ENCODE peak calls at places on chromosomes 7 and 10, in seven cellular contexts. D is H9, H is neuronal stem cell, M is mesenchymal stem cell, V is H1, E is mesendoderm, Q is trophoblast cell. T is an unnamed sample.

GRCh38 chr7:25856056-25856780 is 295.8 kb upstream of the NFE2L3 start:
- DNase-seq in D (no peak), H (no peak), M (peak; percentile 62), V (no peak), E (no peak), Q (peak; percentile 10), T (peak; percentile 37)

GRCh38 chr10:68297264-68297663 is 34.6 kb upstream of the HNRNPH3 start:
- DNase-seq in D (no peak), H (no peak), M (no peak), V (no peak), E (no peak), Q (no peak), T (no peak)

GRCh38 chr10:111709630-111710029 is 473.9 kb downstream of the GPAM start:
- DNase-seq in D (no peak), H (no peak), M (no peak), V (no peak), E (no peak), Q (no peak), T (no peak)

GRCh38 chr10:73841526-73842285 is 30.3 kb upstream of the NDST2 start:
- DNase-seq in D (no peak), H (no peak), M (peak; percentile 37), V (no peak), E (no peak), Q (no peak), T (peak; percentile 42)

GRCh38 chr7:14787551-14787950 is 115.0 kb downstream of the DGKB start:
- DNase-seq in D (no peak), H (no peak), M (no peak), V (no peak), E (no peak), Q (no peak), T (no peak)

GRCh38 chr10:59465089-59465488 is 102.7 kb upstream of the FAM13C start:
- DNase-seq in D (no peak), H (no peak), M (peak; percentile 27), V (no peak), E (peak; percentile 47), Q (no peak), T (peak; percentile 53)

GRCh38 chr7:2609001-2609411 is 22.8 kb upstream of the TTYH3 start:
- DNase-seq in D (peak; percentile 75), H (no peak), M (peak; percentile 41), V (no peak), E (peak; percentile 92), Q (peak; percentile 18), T (peak; percentile 43)

GRCh38 chr7:105285118-105285874 is 103.4 kb downstream of the SRPK2 start:
- DNase-seq in D (no peak), H (no peak), M (no peak), V (no peak), E (peak; percentile 12), Q (no peak), T (no peak)

GRCh38 chr10:96287392-96288105 is 16.2 kb upstream of the BLNK start:
- DNase-seq in D (no peak), H (no peak), M (no peak), V (no peak), E (no peak), Q (peak; percentile 68), T (no peak)

GRCh38 chr7:55534916-55535636 is 37.2 kb downstream of the VOPP1 start:
- DNase-seq in D (no peak), H (no peak), M (no peak), V (no peak), E (no peak), Q (no peak), T (no peak)

GRCh38 chr10:126734957-126735356 is 64.5 kb upstream of the C10orf90 start:
- DNase-seq in D (no peak), H (no peak), M (no peak), V (no peak), E (no peak), Q (no peak), T (no peak)

GRCh38 chr7:40780431-40780830 is 645.6 kb downstream of the SUGCT start:
- DNase-seq in D (no peak), H (no peak), M (no peak), V (no peak), E (no peak), Q (no peak), T (no peak)

GRCh38 chr7:41315764-41316163 is 387.1 kb downstream of the INHBA start:
- DNase-seq in D (peak; percentile 62), H (no peak), M (no peak), V (no peak), E (peak; percentile 37), Q (no peak), T (no peak)

GRCh38 chr10:112951349-112952281 is 1.6 kb downstream of the TCF7L2 start:
- DNase-seq in D (peak; percentile 61), H (peak; percentile 75), M (peak; percentile 97), V (no peak), E (peak; percentile 97), Q (peak; percentile 63), T (peak; percentile 84)

GRCh38 chr10:29257106-29257783 is 31.6 kb upstream of the LYZL1 start:
- DNase-seq in D (no peak), H (no peak), M (peak; percentile 99), V (no peak), E (peak; percentile 48), Q (peak; percentile 54), T (peak; percentile 86)

GRCh38 chr10:80081026-80081425 is 2.6 kb downstream of the TMEM254 start:
- DNase-seq in D (no peak), H (no peak), M (no peak), V (no peak), E (no peak), Q (no peak), T (no peak)

GRCh38 chr7:41295455-41295815 is 407.5 kb downstream of the INHBA start:
- DNase-seq in D (no peak), H (no peak), M (no peak), V (no peak), E (no peak), Q (no peak), T (no peak)

DNA sequence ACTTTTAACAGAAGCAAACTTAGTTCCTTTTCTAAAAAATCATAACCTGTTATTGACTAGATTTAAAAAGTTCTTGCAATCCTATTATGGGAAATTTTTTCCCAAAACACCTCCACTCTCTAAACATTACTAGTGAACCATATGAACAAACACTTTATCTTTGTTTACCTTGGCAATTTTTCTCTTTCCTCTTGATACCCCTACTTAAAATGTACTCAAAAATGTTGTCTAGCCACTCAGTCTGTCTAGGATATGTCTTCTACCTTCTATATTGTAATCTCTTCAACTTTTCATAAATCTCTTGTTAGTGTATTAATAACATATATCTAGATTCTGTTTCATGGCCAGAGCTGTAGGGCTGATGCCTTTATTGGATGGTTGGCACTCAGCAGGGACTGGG is 630.0 kb upstream of the GRM3 start:
- DNase-seq in D (no peak), H (no peak), M (no peak), V (no peak), E (no peak), Q (no peak), T (no peak)
- H2BK120ac ChIP-seq in D (no peak overlapping the region), H (no peak overlapping the region), M (no peak overlapping the region), V (no peak overlapping the region), E (no peak overlapping the region), Q (no peak overlapping the region), T (no peak overlapping the region)

DNA sequence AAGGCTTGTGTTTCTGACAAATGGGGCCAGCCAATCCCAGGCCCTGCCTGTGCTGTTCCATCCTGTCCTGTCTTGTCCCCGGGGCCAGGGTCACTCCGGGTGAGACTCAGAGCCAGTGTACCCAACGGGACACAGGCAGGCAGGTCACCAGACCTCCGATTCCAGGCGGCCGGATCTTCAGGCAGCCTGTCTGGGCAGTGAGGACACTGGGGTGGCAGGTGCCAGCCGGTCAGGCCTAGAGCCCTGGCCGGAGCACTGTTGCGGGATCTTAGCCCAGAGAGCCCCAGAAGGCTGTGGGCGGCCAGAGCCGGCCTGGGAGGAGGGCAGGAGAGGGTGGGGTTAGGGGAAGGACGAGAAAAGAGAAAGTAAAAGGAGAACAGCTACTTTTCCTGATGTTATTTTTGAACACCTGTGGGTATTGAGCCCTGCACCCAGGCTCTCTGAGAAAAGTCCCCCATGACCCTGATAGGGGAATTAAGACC is 134.3 kb upstream of the TNRC18 start:
- DNase-seq in D (no peak), H (no peak), M (peak; percentile 71), V (no peak), E (no peak), Q (no peak), T (peak; percentile 11)
- H3K4me1 ChIP-seq in D (peaks cover 3% of the 10 kb centered on the region), H (peaks cover 11% of the 10 kb centered on the region), M (peaks cover 44% of the 10 kb centered on the region), V (peaks cover 9% of the 10 kb centered on the region), E (peaks cover 2% of the 10 kb centered on the region), Q (peaks cover 18% of the 10 kb centered on the region), T (peaks cover 24% of the 10 kb centered on the region)

GRCh38 chr7:7921830-7922229 is 46.8 kb upstream of the GLCCI1 start:
- DNase-seq in D (no peak), H (no peak), M (no peak), V (no peak), E (peak; percentile 7), Q (no peak), T (no peak)

GRCh38 chr7:7918736-7919448 is 49.7 kb upstream of the GLCCI1 start:
- DNase-seq in D (no peak), H (no peak), M (peak; percentile 9), V (no peak), E (no peak), Q (no peak), T (peak; percentile 20)

GRCh38 chr7:7920056-7920455 is 48.5 kb upstream of the GLCCI1 start:
- DNase-seq in D (no peak), H (no peak), M (no peak), V (no peak), E (no peak), Q (no peak), T (no peak)

GRCh38 chr7:7919449-7919945 is 49.1 kb upstream of the GLCCI1 start:
- DNase-seq in D (no peak), H (no peak), M (no peak), V (no peak), E (no peak), Q (no peak), T (no peak)

GRCh38 chr7:7920481-7920880 is 48.1 kb upstream of the GLCCI1 start:
- DNase-seq in D (no peak), H (no peak), M (no peak), V (no peak), E (no peak), Q (no peak), T (no peak)
- H2BK120ac ChIP-seq in D (no peak overlapping the region), H (no peak overlapping the region), M (no peak overlapping the region), V (no peak overlapping the region), E (no peak overlapping the region), Q (no peak overlapping the region), T (no peak overlapping the region)

GRCh38 chr7:91690541-91690940 is 190.0 kb downstream of the MTERF1 start:
- DNase-seq in D (no peak), H (no peak), M (no peak), V (no peak), E (no peak), Q (no peak), T (no peak)

GRCh38 chr7:91681718-91682117 is 198.8 kb downstream of the MTERF1 start:
- DNase-seq in D (no peak), H (no peak), M (no peak), V (no peak), E (no peak), Q (no peak), T (no peak)

GRCh38 chr7:91683823-91684222 is 196.7 kb downstream of the MTERF1 start:
- DNase-seq in D (no peak), H (no peak), M (peak; percentile 43), V (no peak), E (no peak), Q (no peak), T (peak; percentile 22)

DNA sequence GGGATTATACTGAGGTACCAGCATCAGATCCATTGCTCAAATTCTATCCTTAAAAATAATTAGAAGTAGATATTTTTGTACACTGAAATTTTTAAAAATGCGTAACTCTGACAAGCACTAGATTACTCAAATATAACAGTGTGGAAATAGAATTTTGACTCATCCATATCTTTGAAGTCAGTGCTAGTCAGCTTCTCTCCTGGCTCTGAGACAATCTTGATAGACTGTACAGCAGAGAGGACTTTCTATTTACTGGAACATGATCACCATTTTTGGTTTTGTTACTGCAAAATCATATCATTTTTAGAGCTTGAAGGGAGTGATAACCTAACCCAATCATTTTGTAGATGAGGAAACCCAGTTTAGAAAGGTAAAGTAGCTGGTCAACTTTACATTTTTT is 195.0 kb downstream of the MTERF1 start:
- DNase-seq in D (no peak), H (no peak), M (no peak), V (no peak), E (no peak), Q (no peak), T (peak; percentile 10)
- H3K4me1 ChIP-seq in D (no peaks in the 10 kb centered on the region), H (peaks cover 3% of the 10 kb centered on the region), M (no peaks in the 10 kb centered on the region), V (no peaks in the 10 kb centered on the region), E (no peaks in the 10 kb centered on the region), Q (no peaks in the 10 kb centered on the region), T (no peaks in the 10 kb centered on the region)